ENCODE peak calls at places on chromosomes 12 and 14, in four cellular contexts. One of them, this sample, is unnamed.
A peak's percentile ranks its signal among the peaks of the same experiment; 100 is the strongest.

GRCh38 chr14:37585101-37585479 is 10.0 kb downstream of the FOXA1 start:
- DNase-seq in tibial artery: no peak
- DNase-seq in stimulated activated CD4-positive, alpha-beta T cell treated with anti-CD3 and anti-CD28 coated beads, Interleukin-2, amount 100 ng/mL, for 24 hours: no peak
- DNase-seq in activated T-cell treated with anti-CD3 and anti-CD28 coated beads, Interleukin-2, amount 50 U/mL, for 48 hours: no peak
- DNase-seq in this sample: no peak

GRCh38 chr14:60508707-60509437 is at the start of gene SIX6:
- DNase-seq in activated T-cell treated with anti-CD3 and anti-CD28 coated beads, Interleukin-2, amount 50 U/mL, for 48 hours: peak; percentile 33
- DNase-seq in tibial artery: no peak
- DNase-seq in stimulated activated CD4-positive, alpha-beta T cell treated with anti-CD3 and anti-CD28 coated beads, Interleukin-2, amount 100 ng/mL, for 24 hours: no peak
- DNase-seq in this sample: no peak

GRCh38 chr12:119613319-119613936 is 19.9 kb downstream of the TMEM233 start:
- DNase-seq in stimulated activated CD4-positive, alpha-beta T cell treated with anti-CD3 and anti-CD28 coated beads, Interleukin-2, amount 100 ng/mL, for 24 hours: no peak
- DNase-seq in activated T-cell treated with anti-CD3 and anti-CD28 coated beads, Interleukin-2, amount 50 U/mL, for 48 hours: no peak
- DNase-seq in tibial artery: no peak
- DNase-seq in this sample: no peak

GRCh38 chr12:12357697-12358476 is 1.0 kb downstream of the BORCS5 start:
- DNase-seq in tibial artery: no peak
- DNase-seq in stimulated activated CD4-positive, alpha-beta T cell treated with anti-CD3 and anti-CD28 coated beads, Interleukin-2, amount 100 ng/mL, for 24 hours: no peak
- DNase-seq in activated T-cell treated with anti-CD3 and anti-CD28 coated beads, Interleukin-2, amount 50 U/mL, for 48 hours: no peak
- DNase-seq in this sample: peak; percentile 48

GRCh38 chr12:13101854-13102375 is 1.6 kb downstream of the GSG1 start:
- DNase-seq in stimulated activated CD4-positive, alpha-beta T cell treated with anti-CD3 and anti-CD28 coated beads, Interleukin-2, amount 100 ng/mL, for 24 hours: peak; percentile 22
- DNase-seq in activated T-cell treated with anti-CD3 and anti-CD28 coated beads, Interleukin-2, amount 50 U/mL, for 48 hours: peak; percentile 60
- DNase-seq in tibial artery: no peak
- DNase-seq in this sample: peak; percentile 57

GRCh38 chr12:93316623-93316971 is 61.1 kb upstream of the NUDT4 start:
- DNase-seq in activated T-cell treated with anti-CD3 and anti-CD28 coated beads, Interleukin-2, amount 50 U/mL, for 48 hours: no peak
- DNase-seq in tibial artery: no peak
- DNase-seq in stimulated activated CD4-positive, alpha-beta T cell treated with anti-CD3 and anti-CD28 coated beads, Interleukin-2, amount 100 ng/mL, for 24 hours: no peak
- DNase-seq in this sample: no peak

GRCh38 chr14:34539407-34540180 is at the start of gene EAPP:
- DNase-seq in tibial artery: peak; percentile 99
- DNase-seq in activated T-cell treated with anti-CD3 and anti-CD28 coated beads, Interleukin-2, amount 50 U/mL, for 48 hours: peak; percentile 95
- DNase-seq in stimulated activated CD4-positive, alpha-beta T cell treated with anti-CD3 and anti-CD28 coated beads, Interleukin-2, amount 100 ng/mL, for 24 hours: peak; percentile 95
- DNase-seq in this sample: peak; percentile 98

GRCh38 chr12:105229446-105229845 is 6.5 kb downstream of the APPL2 start:
- DNase-seq in activated T-cell treated with anti-CD3 and anti-CD28 coated beads, Interleukin-2, amount 50 U/mL, for 48 hours: no peak
- DNase-seq in tibial artery: no peak
- DNase-seq in stimulated activated CD4-positive, alpha-beta T cell treated with anti-CD3 and anti-CD28 coated beads, Interleukin-2, amount 100 ng/mL, for 24 hours: no peak
- DNase-seq in this sample: peak; percentile 66

GRCh38 chr12:50799908-50800307 is 36.0 kb downstream of the ATF1 start:
- DNase-seq in activated T-cell treated with anti-CD3 and anti-CD28 coated beads, Interleukin-2, amount 50 U/mL, for 48 hours: no peak
- DNase-seq in stimulated activated CD4-positive, alpha-beta T cell treated with anti-CD3 and anti-CD28 coated beads, Interleukin-2, amount 100 ng/mL, for 24 hours: no peak
- DNase-seq in tibial artery: no peak
- DNase-seq in this sample: no peak

GRCh38 chr12:20527396-20528154 is 159.2 kb downstream of the PDE3A start:
- DNase-seq in activated T-cell treated with anti-CD3 and anti-CD28 coated beads, Interleukin-2, amount 50 U/mL, for 48 hours: no peak
- DNase-seq in stimulated activated CD4-positive, alpha-beta T cell treated with anti-CD3 and anti-CD28 coated beads, Interleukin-2, amount 100 ng/mL, for 24 hours: no peak
- DNase-seq in tibial artery: no peak
- DNase-seq in this sample: peak; percentile 74

GRCh38 chr12:118187746-118188390 is 51.9 kb downstream of the PEBP1 start:
- DNase-seq in activated T-cell treated with anti-CD3 and anti-CD28 coated beads, Interleukin-2, amount 50 U/mL, for 48 hours: no peak
- DNase-seq in tibial artery: no peak
- DNase-seq in stimulated activated CD4-positive, alpha-beta T cell treated with anti-CD3 and anti-CD28 coated beads, Interleukin-2, amount 100 ng/mL, for 24 hours: no peak
- DNase-seq in this sample: peak; percentile 15

GRCh38 chr12:49264873-49265792 is at the start of gene TUBA1C:
- DNase-seq in tibial artery: peak; percentile 91
- DNase-seq in activated T-cell treated with anti-CD3 and anti-CD28 coated beads, Interleukin-2, amount 50 U/mL, for 48 hours: peak; percentile 97
- DNase-seq in stimulated activated CD4-positive, alpha-beta T cell treated with anti-CD3 and anti-CD28 coated beads, Interleukin-2, amount 100 ng/mL, for 24 hours: peak; percentile 90
- DNase-seq in this sample: peak; percentile 95

GRCh38 chr12:26787125-26787495 is 45.9 kb downstream of the ITPR2 start:
- DNase-seq in activated T-cell treated with anti-CD3 and anti-CD28 coated beads, Interleukin-2, amount 50 U/mL, for 48 hours: no peak
- DNase-seq in stimulated activated CD4-positive, alpha-beta T cell treated with anti-CD3 and anti-CD28 coated beads, Interleukin-2, amount 100 ng/mL, for 24 hours: no peak
- DNase-seq in tibial artery: no peak
- DNase-seq in this sample: peak; percentile 83

GRCh38 chr12:120710805-120711296 is 593 bp downstream of the UNC119B start:
- DNase-seq in activated T-cell treated with anti-CD3 and anti-CD28 coated beads, Interleukin-2, amount 50 U/mL, for 48 hours: peak; percentile 56
- DNase-seq in tibial artery: no peak
- DNase-seq in stimulated activated CD4-positive, alpha-beta T cell treated with anti-CD3 and anti-CD28 coated beads, Interleukin-2, amount 100 ng/mL, for 24 hours: peak; percentile 38
- DNase-seq in this sample: no peak

GRCh38 chr12:77325505-77325904 is 260.1 kb upstream of the E2F7 start:
- DNase-seq in stimulated activated CD4-positive, alpha-beta T cell treated with anti-CD3 and anti-CD28 coated beads, Interleukin-2, amount 100 ng/mL, for 24 hours: no peak
- DNase-seq in activated T-cell treated with anti-CD3 and anti-CD28 coated beads, Interleukin-2, amount 50 U/mL, for 48 hours: no peak
- DNase-seq in tibial artery: no peak
- DNase-seq in this sample: no peak

GRCh38 chr14:44701563-44702263 is 194.6 kb upstream of the FSCB start:
- DNase-seq in activated T-cell treated with anti-CD3 and anti-CD28 coated beads, Interleukin-2, amount 50 U/mL, for 48 hours: no peak
- DNase-seq in stimulated activated CD4-positive, alpha-beta T cell treated with anti-CD3 and anti-CD28 coated beads, Interleukin-2, amount 100 ng/mL, for 24 hours: no peak
- DNase-seq in tibial artery: no peak
- DNase-seq in this sample: peak; percentile 0

GRCh38 chr14:70809238-70810214 is at the start of gene MAP3K9:
- DNase-seq in stimulated activated CD4-positive, alpha-beta T cell treated with anti-CD3 and anti-CD28 coated beads, Interleukin-2, amount 100 ng/mL, for 24 hours: peak; percentile 88
- DNase-seq in activated T-cell treated with anti-CD3 and anti-CD28 coated beads, Interleukin-2, amount 50 U/mL, for 48 hours: peak; percentile 96
- DNase-seq in tibial artery: peak; percentile 58
- DNase-seq in this sample: peak; percentile 47

GRCh38 chr14:91241848-91242247 is 2.7 kb downstream of the GPR68 start:
- DNase-seq in stimulated activated CD4-positive, alpha-beta T cell treated with anti-CD3 and anti-CD28 coated beads, Interleukin-2, amount 100 ng/mL, for 24 hours: no peak
- DNase-seq in activated T-cell treated with anti-CD3 and anti-CD28 coated beads, Interleukin-2, amount 50 U/mL, for 48 hours: peak; percentile 52
- DNase-seq in tibial artery: no peak
- DNase-seq in this sample: no peak

GRCh38 chr12:90546511-90546910 is 408.5 kb downstream of the CCER1 start:
- DNase-seq in stimulated activated CD4-positive, alpha-beta T cell treated with anti-CD3 and anti-CD28 coated beads, Interleukin-2, amount 100 ng/mL, for 24 hours: no peak
- DNase-seq in tibial artery: no peak
- DNase-seq in activated T-cell treated with anti-CD3 and anti-CD28 coated beads, Interleukin-2, amount 50 U/mL, for 48 hours: no peak
- DNase-seq in this sample: no peak

GRCh38 chr14:51860836-51861583 is 598 bp downstream of the GNG2 start:
- DNase-seq in activated T-cell treated with anti-CD3 and anti-CD28 coated beads, Interleukin-2, amount 50 U/mL, for 48 hours: no peak
- DNase-seq in tibial artery: no peak
- DNase-seq in stimulated activated CD4-positive, alpha-beta T cell treated with anti-CD3 and anti-CD28 coated beads, Interleukin-2, amount 100 ng/mL, for 24 hours: no peak
- DNase-seq in this sample: peak; percentile 33

GRCh38 chr12:19130224-19131019 is 889 bp downstream of the PLEKHA5 start:
- DNase-seq in tibial artery: peak; percentile 29
- DNase-seq in stimulated activated CD4-positive, alpha-beta T cell treated with anti-CD3 and anti-CD28 coated beads, Interleukin-2, amount 100 ng/mL, for 24 hours: peak; percentile 23
- DNase-seq in activated T-cell treated with anti-CD3 and anti-CD28 coated beads, Interleukin-2, amount 50 U/mL, for 48 hours: peak; percentile 51
- DNase-seq in this sample: no peak

GRCh38 chr14:100554082-100554677 is 33.0 kb downstream of the BEGAIN start:
- DNase-seq in activated T-cell treated with anti-CD3 and anti-CD28 coated beads, Interleukin-2, amount 50 U/mL, for 48 hours: no peak
- DNase-seq in stimulated activated CD4-positive, alpha-beta T cell treated with anti-CD3 and anti-CD28 coated beads, Interleukin-2, amount 100 ng/mL, for 24 hours: no peak
- DNase-seq in tibial artery: no peak
- DNase-seq in this sample: peak; percentile 68

GRCh38 chr12:100794441-100795192 is at the start of gene ANO4:
- DNase-seq in stimulated activated CD4-positive, alpha-beta T cell treated with anti-CD3 and anti-CD28 coated beads, Interleukin-2, amount 100 ng/mL, for 24 hours: no peak
- DNase-seq in tibial artery: no peak
- DNase-seq in activated T-cell treated with anti-CD3 and anti-CD28 coated beads, Interleukin-2, amount 50 U/mL, for 48 hours: no peak
- DNase-seq in this sample: peak; percentile 62

GRCh38 chr12:94855853-94856252 is 147.6 kb downstream of the NDUFA12 start:
- DNase-seq in activated T-cell treated with anti-CD3 and anti-CD28 coated beads, Interleukin-2, amount 50 U/mL, for 48 hours: no peak
- DNase-seq in stimulated activated CD4-positive, alpha-beta T cell treated with anti-CD3 and anti-CD28 coated beads, Interleukin-2, amount 100 ng/mL, for 24 hours: no peak
- DNase-seq in tibial artery: no peak
- DNase-seq in this sample: no peak

GRCh38 chr14:44404021-44404420 is 103.1 kb downstream of the FSCB start:
- DNase-seq in stimulated activated CD4-positive, alpha-beta T cell treated with anti-CD3 and anti-CD28 coated beads, Interleukin-2, amount 100 ng/mL, for 24 hours: no peak
- DNase-seq in activated T-cell treated with anti-CD3 and anti-CD28 coated beads, Interleukin-2, amount 50 U/mL, for 48 hours: no peak
- DNase-seq in tibial artery: no peak
- DNase-seq in this sample: no peak

GRCh38 chr14:81550001-81550642 is 16.5 kb upstream of the SEL1L start:
- DNase-seq in tibial artery: no peak
- DNase-seq in activated T-cell treated with anti-CD3 and anti-CD28 coated beads, Interleukin-2, amount 50 U/mL, for 48 hours: no peak
- DNase-seq in stimulated activated CD4-positive, alpha-beta T cell treated with anti-CD3 and anti-CD28 coated beads, Interleukin-2, amount 100 ng/mL, for 24 hours: no peak
- DNase-seq in this sample: no peak

GRCh38 chr14:68462683-68463082 is 330.2 kb downstream of the ZFP36L1 start:
- DNase-seq in stimulated activated CD4-positive, alpha-beta T cell treated with anti-CD3 and anti-CD28 coated beads, Interleukin-2, amount 100 ng/mL, for 24 hours: no peak
- DNase-seq in tibial artery: no peak
- DNase-seq in activated T-cell treated with anti-CD3 and anti-CD28 coated beads, Interleukin-2, amount 50 U/mL, for 48 hours: no peak
- DNase-seq in this sample: no peak

GRCh38 chr14:85178869-85179268 is 351.1 kb upstream of the FLRT2 start:
- DNase-seq in tibial artery: no peak
- DNase-seq in activated T-cell treated with anti-CD3 and anti-CD28 coated beads, Interleukin-2, amount 50 U/mL, for 48 hours: no peak
- DNase-seq in stimulated activated CD4-positive, alpha-beta T cell treated with anti-CD3 and anti-CD28 coated beads, Interleukin-2, amount 100 ng/mL, for 24 hours: no peak
- DNase-seq in this sample: no peak

GRCh38 chr12:58171914-58172313 is 230.5 kb downstream of the ATP23 start:
- DNase-seq in tibial artery: no peak
- DNase-seq in stimulated activated CD4-positive, alpha-beta T cell treated with anti-CD3 and anti-CD28 coated beads, Interleukin-2, amount 100 ng/mL, for 24 hours: no peak
- DNase-seq in activated T-cell treated with anti-CD3 and anti-CD28 coated beads, Interleukin-2, amount 50 U/mL, for 48 hours: no peak
- DNase-seq in this sample: peak; percentile 46

GRCh38 chr12:6332459-6332858 is 9.4 kb downstream of the TNFRSF1A start:
- DNase-seq in stimulated activated CD4-positive, alpha-beta T cell treated with anti-CD3 and anti-CD28 coated beads, Interleukin-2, amount 100 ng/mL, for 24 hours: no peak
- DNase-seq in activated T-cell treated with anti-CD3 and anti-CD28 coated beads, Interleukin-2, amount 50 U/mL, for 48 hours: no peak
- DNase-seq in tibial artery: no peak
- DNase-seq in this sample: peak; percentile 53

GRCh38 chr12:1776139-1776975 is 44.0 kb upstream of the LRTM2 start:
- DNase-seq in activated T-cell treated with anti-CD3 and anti-CD28 coated beads, Interleukin-2, amount 50 U/mL, for 48 hours: no peak
- DNase-seq in stimulated activated CD4-positive, alpha-beta T cell treated with anti-CD3 and anti-CD28 coated beads, Interleukin-2, amount 100 ng/mL, for 24 hours: no peak
- DNase-seq in tibial artery: no peak
- DNase-seq in this sample: peak; percentile 43

GRCh38 chr12:46386877-46387629 is 14.5 kb upstream of the SLC38A2 start:
- DNase-seq in stimulated activated CD4-positive, alpha-beta T cell treated with anti-CD3 and anti-CD28 coated beads, Interleukin-2, amount 100 ng/mL, for 24 hours: no peak
- DNase-seq in tibial artery: peak; percentile 54
- DNase-seq in activated T-cell treated with anti-CD3 and anti-CD28 coated beads, Interleukin-2, amount 50 U/mL, for 48 hours: no peak
- DNase-seq in this sample: peak; percentile 88

GRCh38 chr14:53807580-53807979 is 149.0 kb downstream of the BMP4 start:
- DNase-seq in stimulated activated CD4-positive, alpha-beta T cell treated with anti-CD3 and anti-CD28 coated beads, Interleukin-2, amount 100 ng/mL, for 24 hours: no peak
- DNase-seq in tibial artery: peak; percentile 49
- DNase-seq in activated T-cell treated with anti-CD3 and anti-CD28 coated beads, Interleukin-2, amount 50 U/mL, for 48 hours: no peak
- DNase-seq in this sample: no peak

GRCh38 chr14:68655021-68655811 is 137.7 kb downstream of the ZFP36L1 start:
- DNase-seq in stimulated activated CD4-positive, alpha-beta T cell treated with anti-CD3 and anti-CD28 coated beads, Interleukin-2, amount 100 ng/mL, for 24 hours: no peak
- DNase-seq in activated T-cell treated with anti-CD3 and anti-CD28 coated beads, Interleukin-2, amount 50 U/mL, for 48 hours: peak; percentile 9
- DNase-seq in tibial artery: no peak
- DNase-seq in this sample: peak; percentile 44

GRCh38 chr12:1593232-1594044 is 943 bp downstream of the FBXL14 start:
- DNase-seq in tibial artery: no peak
- DNase-seq in stimulated activated CD4-positive, alpha-beta T cell treated with anti-CD3 and anti-CD28 coated beads, Interleukin-2, amount 100 ng/mL, for 24 hours: peak; percentile 55
- DNase-seq in activated T-cell treated with anti-CD3 and anti-CD28 coated beads, Interleukin-2, amount 50 U/mL, for 48 hours: peak; percentile 70
- DNase-seq in this sample: no peak

GRCh38 chr14:51677276-51677675 is 25.6 kb downstream of the FRMD6 start:
- DNase-seq in tibial artery: no peak
- DNase-seq in activated T-cell treated with anti-CD3 and anti-CD28 coated beads, Interleukin-2, amount 50 U/mL, for 48 hours: no peak
- DNase-seq in stimulated activated CD4-positive, alpha-beta T cell treated with anti-CD3 and anti-CD28 coated beads, Interleukin-2, amount 100 ng/mL, for 24 hours: no peak
- DNase-seq in this sample: peak; percentile 52

GRCh38 chr12:121791671-121792496 is 1.6 kb downstream of the RHOF start:
- DNase-seq in activated T-cell treated with anti-CD3 and anti-CD28 coated beads, Interleukin-2, amount 50 U/mL, for 48 hours: peak; percentile 58
- DNase-seq in stimulated activated CD4-positive, alpha-beta T cell treated with anti-CD3 and anti-CD28 coated beads, Interleukin-2, amount 100 ng/mL, for 24 hours: no peak
- DNase-seq in tibial artery: no peak
- DNase-seq in this sample: no peak

This sample was measured in fibroblast of villous mesenchyme.